ENCODE peak calls at places on chromosomes 2 and 18, in ten cellular contexts. R is stomach, T is sigmoid colon, D is suprapubic skin, Z is GM23338, G is spleen, P is SK-N-SH, S is K562, W is HCT116, Q is HepG2. B is an unnamed sample.

GRCh38 chr2:121243821-121244460 is 41.1 kb downstream of the TFCP2L1 start:
- DNase-seq in R (no peak), T (no peak), D (no peak), Z (no peak), G (peak; percentile 61), P (no peak), S (no peak), W (no peak), Q (no peak), B (no peak)

GRCh38 chr2:240795916-240796510 is 24.0 kb downstream of the KIF1A start:
- DNase-seq in R (no peak), T (peak; percentile 58), D (no peak), Z (no peak), G (peak; percentile 61), P (no peak), S (no peak), W (no peak), Q (no peak), B (no peak)

GRCh38 chr2:1047485-1047884 is 96.8 kb downstream of the SNTG2 start:
- DNase-seq in R (no peak), T (no peak), D (no peak), Z (peak; percentile 67), G (no peak), P (no peak), S (no peak), W (no peak), Q (peak; percentile 7), B (no peak)

GRCh38 chr2:227703280-227703732 is 14.5 kb downstream of the SLC19A3 start:
- DNase-seq in R (no peak), T (no peak), D (no peak), Z (peak; percentile 43), G (no peak), P (no peak), S (no peak), W (no peak), Q (peak; percentile 55), B (no peak)

GRCh38 chr2:97707428-97708380 is 5.7 kb upstream of the ZAP70 start:
- DNase-seq in R (peak; percentile 31), T (peak; percentile 56), D (peak; percentile 60), Z (no peak), G (no peak), P (no peak), S (no peak), W (no peak), Q (no peak), B (peak; percentile 36)

GRCh38 chr2:100529176-100529575 is 33.6 kb upstream of the PDCL3 start:
- DNase-seq in R (no peak), T (no peak), D (no peak), Z (no peak), G (no peak), P (no peak), S (no peak), W (no peak), Q (no peak), B (no peak)

GRCh38 chr2:122194546-122194945 is 439.1 kb downstream of the TSN start:
- DNase-seq in R (no peak), T (no peak), D (no peak), Z (no peak), G (no peak), P (no peak), S (no peak), W (no peak), Q (no peak), B (no peak)

GRCh38 chr2:167188596-167188967 is 300.3 kb downstream of the XIRP2 start:
- DNase-seq in R (no peak), T (no peak), D (no peak), Z (no peak), G (no peak), P (no peak), S (no peak), W (no peak), Q (no peak), B (no peak)

GRCh38 chr2:113891265-113891959 is 1.5 kb downstream of the ACTR3 start:
- DNase-seq in R (no peak), T (no peak), D (no peak), Z (no peak), G (no peak), P (no peak), S (no peak), W (no peak), Q (no peak), B (no peak)

GRCh38 chr2:233359823-233360222 is 5.5 kb downstream of the DGKD start:
- DNase-seq in R (no peak), T (no peak), D (no peak), Z (no peak), G (no peak), P (no peak), S (no peak), W (no peak), Q (no peak), B (no peak)

GRCh38 chr2:233361298-233361697 is 7.0 kb downstream of the DGKD start:
- DNase-seq in R (no peak), T (no peak), D (no peak), Z (no peak), G (no peak), P (no peak), S (no peak), W (no peak), Q (no peak), B (no peak)

GRCh38 chr2:233362742-233363141 is 8.4 kb downstream of the DGKD start:
- DNase-seq in R (no peak), T (no peak), D (no peak), Z (no peak), G (no peak), P (no peak), S (no peak), W (no peak), Q (no peak), B (no peak)

GRCh38 chr2:233358864-233359386 is 4.6 kb downstream of the DGKD start:
- DNase-seq in R (no peak), T (no peak), D (no peak), Z (no peak), G (no peak), P (no peak), S (no peak), W (no peak), Q (no peak), B (no peak)

DNA sequence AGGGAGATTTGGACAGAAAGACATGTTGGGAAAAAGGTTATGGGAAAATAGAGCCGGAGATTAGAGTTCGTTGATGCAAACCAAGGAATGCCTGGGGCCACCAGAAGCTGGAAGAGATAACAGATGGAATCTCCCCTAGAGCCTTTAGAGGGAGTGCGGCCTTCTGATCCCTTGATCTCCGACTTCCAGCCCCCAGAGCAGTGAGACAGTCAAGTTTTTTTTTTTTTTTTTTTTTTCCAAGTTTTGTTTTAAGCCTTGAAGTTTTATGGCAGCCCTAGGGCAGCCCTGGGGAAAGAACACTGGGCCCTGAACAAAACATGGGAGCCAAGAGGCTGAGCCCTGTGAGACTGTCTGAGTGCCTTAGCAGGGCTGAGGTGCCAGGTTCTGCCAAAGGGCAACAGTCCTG is 6.5 kb downstream of the DGKD start:
- DNase-seq in R (no peak), T (no peak), D (no peak), Z (peak; percentile 33), G (no peak), P (no peak), S (no peak), W (no peak), Q (peak; percentile 43), B (no peak)
- H3K4me1 ChIP-seq in R (peaks cover 14% of the 10 kb centered on the region), T (no peaks in the 10 kb centered on the region), D (peaks cover 2% of the 10 kb centered on the region), Z (no peaks in the 10 kb centered on the region), G (peaks cover 73% of the 10 kb centered on the region), P (peaks cover under 1% of the 10 kb centered on the region), S (peaks cover 10% of the 10 kb centered on the region), W (peaks cover 4% of the 10 kb centered on the region), Q (peaks cover 58% of the 10 kb centered on the region), B (no peaks in the 10 kb centered on the region)

GRCh38 chr18:3596324-3597158 is 146.6 kb downstream of the TGIF1 start:
- DNase-seq in R (peak; percentile 46), T (peak; percentile 77), D (no peak), Z (no peak), G (peak; percentile 90), P (peak; percentile 69), S (peak; percentile 82), W (no peak), Q (peak; percentile 88), B (no peak)
- TF ChIP-seq POLR2AphosphoS5 in R (no peak), T (no peak), D (no peak), Z (no peak), G (peak; percentile 69), P (no peak), S (peak; percentile 91), W (peak; percentile 34), Q (peak; percentile 60), B (no peak)

GRCh38 chr2:68467077-68467960 is at the start of the genes APLF and FBXO48:
- DNase-seq in R (peak; percentile 98), T (peak; percentile 99), D (peak; percentile 98), Z (peak; percentile 99), G (peak; percentile 99), P (peak; percentile 95), S (peak; percentile 91), W (peak; percentile 98), Q (peak; percentile 100), B (peak; percentile 95)

GRCh38 chr2:68472796-68473414 is 5.5 kb downstream of the APLF start:
- DNase-seq in R (no peak), T (no peak), D (no peak), Z (no peak), G (no peak), P (no peak), S (no peak), W (no peak), Q (no peak), B (no peak)

GRCh38 chr2:68468801-68469200 is 1.4 kb downstream of the APLF start:
- DNase-seq in R (no peak), T (no peak), D (no peak), Z (no peak), G (no peak), P (no peak), S (no peak), W (no peak), Q (no peak), B (no peak)

GRCh38 chr2:68471385-68471784 is 4.0 kb downstream of the APLF start:
- DNase-seq in R (no peak), T (no peak), D (no peak), Z (no peak), G (no peak), P (no peak), S (no peak), W (no peak), Q (no peak), B (no peak)

GRCh38 chr2:68469935-68470334 is 2.5 kb downstream of the APLF start:
- DNase-seq in R (no peak), T (no peak), D (no peak), Z (no peak), G (no peak), P (no peak), S (no peak), W (no peak), Q (peak; percentile 37), B (no peak)
- TF ChIP-seq CTCF in R (no peak), T (no peak), D (no peak), Z (no peak), G (no peak), P (no peak), S (no peak), W (no peak), Q (no peak), B (no peak)

DNA sequence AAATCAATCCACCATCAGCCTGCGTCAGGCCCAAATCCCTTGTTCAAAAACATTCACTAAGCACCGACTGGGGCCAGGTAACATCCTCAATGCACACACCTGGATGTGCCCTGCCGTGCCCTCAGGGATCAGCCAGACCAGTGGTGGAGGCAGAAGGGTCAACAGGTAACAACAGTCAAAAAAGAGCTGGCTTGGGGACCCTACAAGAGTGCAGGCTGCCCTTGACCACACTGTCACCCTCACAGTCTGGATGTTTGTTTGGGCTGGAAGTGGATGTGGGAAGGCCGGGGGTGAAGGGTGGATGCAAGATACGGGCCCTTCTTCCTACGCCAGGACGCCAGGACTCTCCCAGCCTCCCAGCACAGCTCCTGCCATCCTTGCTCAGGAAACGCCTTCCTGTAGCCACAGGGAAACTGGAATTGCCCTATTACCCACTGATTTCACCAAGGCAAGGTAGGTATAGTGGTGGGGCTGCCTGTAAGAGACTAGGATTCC is 2.7 kb downstream of the BIN1 start:
- DNase-seq in R (no peak), T (peak; percentile 63), D (peak; percentile 64), Z (no peak), G (peak; percentile 65), P (peak; percentile 17), S (no peak), W (no peak), Q (no peak), B (peak; percentile 10)
- H3K4me1 ChIP-seq in R (peaks cover 72% of the 10 kb centered on the region), T (no peaks in the 10 kb centered on the region), D (peaks cover 37% of the 10 kb centered on the region), Z (peaks cover 25% of the 10 kb centered on the region), G (peaks cover 91% of the 10 kb centered on the region), P (peaks cover 14% of the 10 kb centered on the region), S (peaks cover 23% of the 10 kb centered on the region), W (peaks cover 44% of the 10 kb centered on the region), Q (peaks cover 36% of the 10 kb centered on the region), B (no peaks in the 10 kb centered on the region)